ENCODE peak calls at places on chromosomes 3 and 15, in seven cellular contexts. A, H, D, P, U, M and Y are unnamed samples.

GRCh38 chr3:196989721-196990262 is 21.2 kb upstream of the PIGZ start:
- DNase-seq in A (no peak), H (no peak), D (no peak), P (peak; percentile 13), U (no peak), M (no peak), Y (no peak)

GRCh38 chr3:50139718-50140423 is 15.3 kb upstream of the SEMA3F start:
- DNase-seq in A (no peak), H (no peak), D (no peak), P (no peak), U (no peak), M (no peak), Y (no peak)

GRCh38 chr3:119331661-119332060 is 37.5 kb downstream of the ARHGAP31 start:
- DNase-seq in A (no peak), H (no peak), D (no peak), P (no peak), U (no peak), M (no peak), Y (no peak)

GRCh38 chr15:68631621-68632051 is 52.8 kb downstream of the CORO2B start:
- DNase-seq in A (no peak), H (no peak), D (peak; percentile 41), P (no peak), U (no peak), M (peak; percentile 51), Y (no peak)

GRCh38 chr15:75904241-75904631 is 558 bp downstream of the FBXO22 start:
- DNase-seq in A (no peak), H (no peak), D (peak; percentile 48), P (peak; percentile 29), U (peak; percentile 51), M (peak; percentile 28), Y (no peak)

GRCh38 chr3:3815206-3815605 is 16.0 kb downstream of the LRRN1 start:
- DNase-seq in A (no peak), H (no peak), D (no peak), P (no peak), U (no peak), M (no peak), Y (no peak)

GRCh38 chr3:24185738-24186384 is 240.8 kb downstream of the NR1D2 start:
- DNase-seq in A (peak; percentile 68), H (peak; percentile 10), D (peak; percentile 81), P (peak; percentile 57), U (no peak), M (peak; percentile 53), Y (peak; percentile 13)

GRCh38 chr3:191425322-191425734 is 35.6 kb upstream of the PYDC2 start:
- DNase-seq in A (no peak), H (no peak), D (no peak), P (no peak), U (no peak), M (no peak), Y (no peak)

GRCh38 chr15:89105147-89105546 is 16.9 kb downstream of the ABHD2 start:
- DNase-seq in A (peak; percentile 89), H (peak; percentile 94), D (no peak), P (no peak), U (no peak), M (no peak), Y (peak; percentile 93)

GRCh38 chr3:161890147-161890625 is 393.6 kb downstream of the OTOL1 start:
- DNase-seq in A (peak; percentile 94), H (peak; percentile 96), D (no peak), P (peak; percentile 37), U (peak; percentile 73), M (peak; percentile 3), Y (peak; percentile 52)

GRCh38 chr3:46768061-46768460 is 50.4 kb upstream of the PRSS50 start:
- DNase-seq in A (no peak), H (no peak), D (no peak), P (no peak), U (no peak), M (no peak), Y (no peak)

GRCh38 chr3:21747376-21747775 is 3.6 kb downstream of the ZNF385D start:
- DNase-seq in A (no peak), H (no peak), D (no peak), P (no peak), U (no peak), M (no peak), Y (peak; percentile 78)

GRCh38 chr3:140529096-140529495 is 148.8 kb upstream of the TRIM42 start:
- DNase-seq in A (peak; percentile 92), H (no peak), D (no peak), P (no peak), U (no peak), M (no peak), Y (peak; percentile 91)

GRCh38 chr3:10806001-10806400 is 10.0 kb upstream of the SLC6A11 start:
- DNase-seq in A (no peak), H (no peak), D (peak; percentile 75), P (no peak), U (no peak), M (no peak), Y (no peak)

GRCh38 chr15:43275736-43276562 is 9.2 kb upstream of the TGM5 start:
- DNase-seq in A (no peak), H (no peak), D (no peak), P (no peak), U (no peak), M (no peak), Y (no peak)

GRCh38 chr3:38658886-38659285 is 9.4 kb upstream of the SCN5A start:
- DNase-seq in A (no peak), H (no peak), D (no peak), P (no peak), U (no peak), M (no peak), Y (no peak)

GRCh38 chr3:23078735-23079134 is 124.4 kb upstream of the UBE2E2 start:
- DNase-seq in A (no peak), H (no peak), D (no peak), P (no peak), U (no peak), M (no peak), Y (no peak)

GRCh38 chr3:23232016-23232415 is 28.9 kb downstream of the UBE2E2 start:
- DNase-seq in A (no peak), H (no peak), D (no peak), P (no peak), U (no peak), M (no peak), Y (no peak)

GRCh38 chr15:64931381-64931780 is 19.7 kb downstream of the ANKDD1A start:
- DNase-seq in A (no peak), H (no peak), D (no peak), P (no peak), U (no peak), M (no peak), Y (no peak)

GRCh38 chr3:58066842-58067241 is 58.6 kb downstream of the FLNB start:
- DNase-seq in A (no peak), H (no peak), D (no peak), P (no peak), U (no peak), M (no peak), Y (no peak)

GRCh38 chr3:149278911-149279310 is 54.5 kb downstream of the TM4SF18 start:
- DNase-seq in A (no peak), H (no peak), D (no peak), P (no peak), U (no peak), M (no peak), Y (no peak)

GRCh38 chr15:50463423-50464358 is 39.5 kb downstream of the USP8 start:
- DNase-seq in A (peak; percentile 4), H (no peak), D (no peak), P (no peak), U (no peak), M (no peak), Y (no peak)

GRCh38 chr3:120604784-120605183 is 8.6 kb downstream of the NDUFB4 start:
- DNase-seq in A (no peak), H (no peak), D (peak; percentile 20), P (no peak), U (no peak), M (no peak), Y (no peak)

GRCh38 chr3:184508938-184509337 is 52.6 kb upstream of the EPHB3 start:
- DNase-seq in A (no peak), H (no peak), D (no peak), P (no peak), U (peak; percentile 50), M (no peak), Y (no peak)

GRCh38 chr15:63763476-63764123 is 70.1 kb downstream of the HERC1 start:
- DNase-seq in A (no peak), H (no peak), D (no peak), P (no peak), U (no peak), M (no peak), Y (no peak)

GRCh38 chr15:44319385-44319784 is 30.9 kb downstream of the GOLM2 start:
- DNase-seq in A (no peak), H (no peak), D (no peak), P (no peak), U (no peak), M (no peak), Y (no peak)
- H3K4me3 ChIP-seq in A (no peak overlapping the region), H (no peak overlapping the region), D (no peak overlapping the region), P (no peak overlapping the region), U (no peak overlapping the region), M (no peak overlapping the region), Y (no peak overlapping the region)

DNA sequence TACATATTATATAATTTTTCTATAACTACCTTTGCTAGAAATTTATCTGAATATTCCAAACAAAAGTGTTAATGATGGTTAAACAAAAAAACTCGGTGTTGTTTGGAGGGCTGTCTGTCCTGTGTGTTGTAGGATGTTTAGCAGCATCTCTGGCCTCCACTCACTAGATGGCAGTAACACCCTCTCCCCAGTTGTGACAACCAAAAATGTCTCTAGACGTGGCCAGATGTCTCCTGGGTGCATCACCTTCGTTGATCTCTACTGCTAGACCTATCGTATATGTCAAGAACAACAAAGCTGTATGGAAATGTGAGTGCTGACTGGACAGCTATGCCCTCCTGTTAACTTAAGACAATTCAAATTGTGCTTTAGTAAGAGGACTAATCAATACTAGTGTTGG is 14.1 kb downstream of the ANKRD34C start:
- DNase-seq in A (no peak), H (no peak), D (peak; percentile 21), P (no peak), U (no peak), M (no peak), Y (no peak)
- TF ChIP-seq CTCF in A (no peak), H (no peak), D (peak; percentile 49), P (no peak), U (no peak), M (no peak), Y (peak; percentile 32)

GRCh38 chr3:71061581-71061980 is 521.9 kb downstream of the FOXP1 start:
- DNase-seq in A (no peak), H (no peak), D (no peak), P (no peak), U (no peak), M (no peak), Y (no peak)
- H3K4me3 ChIP-seq in A (no peak overlapping the region), H (no peak overlapping the region), D (no peak overlapping the region), P (peak overlapping the region; percentile 74), U (peak overlapping the region; percentile 65), M (no peak overlapping the region), Y (no peak overlapping the region)

GRCh38 chr15:31442203-31443090 is 115.8 kb downstream of the KLF13 start:
- DNase-seq in A (peak; percentile 26), H (peak; percentile 91), D (peak; percentile 79), P (no peak), U (no peak), M (no peak), Y (peak; percentile 15)
- TF ChIP-seq CTCF in A (peak; percentile 41), H (peak; percentile 51), D (peak; percentile 54), P (peak; percentile 37), U (no peak), M (no peak), Y (peak; percentile 11)

DNA sequence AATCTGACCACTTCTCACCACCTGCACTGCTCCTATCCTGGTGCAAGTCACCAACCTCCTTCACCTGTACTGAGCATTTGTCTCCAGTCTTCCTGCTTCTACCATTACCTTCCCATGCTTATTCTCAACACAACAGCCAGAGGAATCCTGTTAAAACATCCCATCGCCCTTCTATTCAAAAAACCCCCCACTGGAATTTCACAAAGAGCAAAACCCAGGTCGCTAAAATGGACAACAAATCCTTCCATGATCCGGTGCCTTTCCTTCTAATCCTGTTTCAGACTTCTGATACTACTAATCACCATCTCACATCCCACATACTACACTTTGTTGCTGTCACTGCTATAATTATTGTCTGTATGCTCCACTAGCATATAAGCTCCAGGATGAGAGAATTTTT is 85.2 kb downstream of the ERC2 start:
- DNase-seq in A (no peak), H (no peak), D (no peak), P (no peak), U (no peak), M (no peak), Y (no peak)
- H3K4me3 ChIP-seq in A (no peak overlapping the region), H (no peak overlapping the region), D (no peak overlapping the region), P (no peak overlapping the region), U (no peak overlapping the region), M (no peak overlapping the region), Y (no peak overlapping the region)